ENCODE peak calls at places on chromosome 4, in seven cellular contexts. E is CD4-positive, alpha-beta T cell; S is progenitor cell of endocrine pancreas; Z is body of pancreas; A is mucosa of descending colon; C is Calu3; K is neural crest cell. V is an unnamed sample.

GRCh38 chr4:153318696-153319320 is 25.7 kb upstream of the MND1 start:
- DNase-seq in C (peak), S (no peak), E (peak), A (no peak), Z (peak), K (peak), V (no peak)

GRCh38 chr4:61555789-61556188 is 355.7 kb downstream of the ADGRL3 start:
- DNase-seq in Z (no peak), K (no peak), C (peak), S (no peak), E (no peak), A (no peak), V (no peak)

GRCh38 chr4:112287258-112287873 is 1.7 kb upstream of the TIFA start:
- DNase-seq in E (no peak), A (no peak), C (no peak), K (no peak), S (no peak), Z (no peak), V (no peak)

GRCh38 chr4:66636321-66636720 is 909.0 kb downstream of the CENPC start:
- DNase-seq in E (no peak), K (no peak), A (no peak), C (no peak), S (no peak), Z (no peak), V (no peak)

GRCh38 chr4:165748321-165748720 is 124.7 kb upstream of the TLL1 start:
- DNase-seq in K (no peak), S (no peak), Z (no peak), C (no peak), E (no peak), A (no peak), V (no peak)

GRCh38 chr4:37666625-37667071 is 19.5 kb downstream of the RELL1 start:
- DNase-seq in Z (peak), C (peak), K (no peak), E (no peak), S (no peak), A (no peak), V (peak)

GRCh38 chr4:10371869-10372471 is 85.3 kb downstream of the ZNF518B start:
- DNase-seq in S (no peak), C (no peak), A (no peak), K (no peak), Z (no peak), E (no peak), V (no peak)

GRCh38 chr4:37476256-37476655 is 209.9 kb downstream of the RELL1 start:
- DNase-seq in E (no peak), K (no peak), C (no peak), Z (no peak), A (no peak), S (no peak), V (no peak)

GRCh38 chr4:129344058-129344457 is 248.1 kb downstream of the C4orf33 start:
- DNase-seq in Z (peak), K (peak), A (no peak), C (peak), E (no peak), S (no peak), V (peak)

GRCh38 chr4:2008921-2009650 is at the start of gene NELFA:
- DNase-seq in K (peak), E (peak), Z (peak), C (peak), A (peak), S (peak), V (peak)

GRCh38 chr4:78565971-78566372 is 14.4 kb downstream of the ANXA3 start:
- DNase-seq in K (no peak), A (no peak), S (no peak), C (peak), E (no peak), Z (no peak), V (no peak)

GRCh38 chr4:185119927-185120630 is 23.0 kb upstream of the SLC25A4 start:
- DNase-seq in S (no peak), C (no peak), K (no peak), A (no peak), Z (no peak), E (no peak), V (no peak)

GRCh38 chr4:122548452-122548851 is 72.4 kb downstream of the IL21 start:
- DNase-seq in Z (no peak), A (no peak), E (no peak), S (no peak), C (no peak), K (no peak), V (no peak)

GRCh38 chr4:127685292-127685691 is 44.9 kb upstream of the SLC25A31 start:
- DNase-seq in E (no peak), Z (no peak), K (no peak), A (no peak), C (no peak), S (no peak), V (no peak)

GRCh38 chr4:110087116-110087708 is 111.2 kb downstream of the ELOVL6 start:
- DNase-seq in A (no peak), C (no peak), Z (no peak), S (no peak), E (no peak), K (no peak), V (no peak)

GRCh38 chr4:172202480-172203076 is 389.4 kb downstream of the GALNTL6 start:
- DNase-seq in Z (no peak), C (peak), A (no peak), E (no peak), K (no peak), S (no peak), V (no peak)

GRCh38 chr4:74133786-74134499 is 24.0 kb upstream of the MTHFD2L start:
- DNase-seq in Z (peak), S (peak), A (peak), C (peak), K (peak), E (peak), V (peak)

GRCh38 chr4:129062580-129062979 is 30.8 kb downstream of the SCLT1 start:
- DNase-seq in C (no peak), K (no peak), S (no peak), Z (no peak), A (no peak), E (no peak), V (no peak)

GRCh38 chr4:41718907-41719306 is 29.6 kb downstream of the PHOX2B start:
- DNase-seq in S (no peak), E (no peak), K (no peak), C (no peak), Z (no peak), A (no peak), V (no peak)

GRCh38 chr4:152290522-152290921 is 245.4 kb downstream of the FBXW7 start:
- DNase-seq in A (no peak), E (no peak), S (no peak), Z (no peak), K (no peak), C (no peak), V (no peak)

GRCh38 chr4:73544620-73545019 is 63.1 kb downstream of the AFM start:
- DNase-seq in E (no peak), A (no peak), Z (no peak), S (no peak), K (no peak), C (no peak), V (no peak)

GRCh38 chr4:67555447-67555846 is 3.1 kb upstream of the STAP1 start:
- DNase-seq in S (no peak), C (no peak), Z (no peak), A (no peak), E (no peak), K (no peak), V (no peak)

GRCh38 chr4:56681158-56681848 is at the start of gene HOPX:
- DNase-seq in K (no peak), A (no peak), C (peak), S (peak), E (no peak), Z (peak), V (no peak)

GRCh38 chr4:137664055-137664405 is 131.7 kb upstream of the PCDH18 start:
- DNase-seq in K (no peak), C (no peak), S (no peak), Z (no peak), A (no peak), E (no peak), V (no peak)

GRCh38 chr4:125642645-125643044 is 327.9 kb downstream of the FAT4 start:
- DNase-seq in Z (no peak), S (no peak), K (no peak), E (no peak), A (no peak), C (no peak), V (no peak)

DNA sequence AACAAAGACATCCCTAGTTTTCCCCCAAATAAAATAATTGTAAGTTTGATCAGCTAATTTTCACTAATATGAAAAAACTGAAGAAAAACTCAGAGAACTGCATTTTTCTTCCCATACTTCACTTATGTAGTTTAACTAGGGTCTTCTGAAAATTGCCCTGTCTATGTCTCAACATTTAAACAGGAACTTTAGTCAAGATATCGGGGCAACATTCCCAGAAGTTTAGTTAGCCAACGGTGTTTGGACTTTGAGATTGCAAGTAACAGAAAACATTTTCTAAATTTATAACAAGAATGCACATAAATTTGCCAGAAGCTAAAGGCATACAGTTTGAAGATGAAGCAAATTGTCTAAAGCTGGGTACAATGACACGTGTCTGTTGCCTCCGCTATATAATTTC is 201.1 kb downstream of the ARAP2 start:
- DNase-seq in K (no peak), A (no peak), Z (no peak), C (no peak), E (no peak), S (no peak), V (no peak)
- TF ChIP-seq CTCF in K (no peak), A (no peak), Z (no peak), C (no peak), E (no peak), S (no peak), V (no peak)

GRCh38 chr4:157043131-157043530 is 32.8 kb upstream of the GLRB start:
- DNase-seq in C (peak), A (no peak), E (no peak), S (no peak), K (no peak), Z (no peak), V (peak)
- TF ChIP-seq CTCF in C (no peak), A (no peak), E (no peak), S (no peak), K (no peak), Z (no peak), V (no peak)

GRCh38 chr4:162865102-162865501 is 301.6 kb downstream of the NAF1 start:
- DNase-seq in C (no peak), A (no peak), Z (no peak), K (no peak), E (no peak), S (no peak), V (no peak)
- TF ChIP-seq CTCF in C (no peak), A (no peak), Z (no peak), K (no peak), E (no peak), S (no peak), V (peak)

DNA sequence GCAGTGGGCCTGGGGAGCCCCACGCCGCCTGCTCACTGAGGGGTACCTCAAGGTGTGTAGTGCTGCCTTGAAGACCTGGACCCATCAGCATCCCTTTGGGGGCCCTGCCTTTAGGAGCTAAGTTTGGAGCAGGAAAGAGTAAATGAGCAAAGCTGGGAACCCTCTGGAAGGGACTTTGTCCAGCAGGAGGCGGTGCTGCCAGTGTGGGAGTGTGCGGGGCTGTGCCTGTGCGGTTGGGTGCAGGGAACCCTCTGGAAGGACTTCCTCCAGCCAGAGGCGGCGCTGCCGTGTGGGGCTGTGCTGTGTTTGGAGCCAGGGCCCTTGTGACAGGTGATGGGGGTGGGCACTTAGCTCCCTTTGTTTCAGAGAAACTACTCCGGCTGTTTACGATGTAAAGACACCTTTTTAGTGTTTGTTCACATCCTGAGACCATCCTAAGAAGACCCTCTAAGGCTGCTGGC is 25.8 kb downstream of the RGS12 start:
- DNase-seq in A (peak), C (no peak), Z (no peak), S (no peak), K (no peak), E (no peak), V (peak)
- TF ChIP-seq CTCF in A (no peak), C (no peak), Z (no peak), S (peak), K (peak), E (no peak), V (peak)

GRCh38 chr4:3136454-3136853 is 62.0 kb downstream of the HTT start:
- DNase-seq in E (no peak), A (no peak), S (no peak), K (no peak), Z (no peak), C (no peak), V (no peak)
- TF ChIP-seq CTCF in E (peak), A (no peak), S (peak), K (no peak), Z (peak), C (no peak), V (peak)

DNA sequence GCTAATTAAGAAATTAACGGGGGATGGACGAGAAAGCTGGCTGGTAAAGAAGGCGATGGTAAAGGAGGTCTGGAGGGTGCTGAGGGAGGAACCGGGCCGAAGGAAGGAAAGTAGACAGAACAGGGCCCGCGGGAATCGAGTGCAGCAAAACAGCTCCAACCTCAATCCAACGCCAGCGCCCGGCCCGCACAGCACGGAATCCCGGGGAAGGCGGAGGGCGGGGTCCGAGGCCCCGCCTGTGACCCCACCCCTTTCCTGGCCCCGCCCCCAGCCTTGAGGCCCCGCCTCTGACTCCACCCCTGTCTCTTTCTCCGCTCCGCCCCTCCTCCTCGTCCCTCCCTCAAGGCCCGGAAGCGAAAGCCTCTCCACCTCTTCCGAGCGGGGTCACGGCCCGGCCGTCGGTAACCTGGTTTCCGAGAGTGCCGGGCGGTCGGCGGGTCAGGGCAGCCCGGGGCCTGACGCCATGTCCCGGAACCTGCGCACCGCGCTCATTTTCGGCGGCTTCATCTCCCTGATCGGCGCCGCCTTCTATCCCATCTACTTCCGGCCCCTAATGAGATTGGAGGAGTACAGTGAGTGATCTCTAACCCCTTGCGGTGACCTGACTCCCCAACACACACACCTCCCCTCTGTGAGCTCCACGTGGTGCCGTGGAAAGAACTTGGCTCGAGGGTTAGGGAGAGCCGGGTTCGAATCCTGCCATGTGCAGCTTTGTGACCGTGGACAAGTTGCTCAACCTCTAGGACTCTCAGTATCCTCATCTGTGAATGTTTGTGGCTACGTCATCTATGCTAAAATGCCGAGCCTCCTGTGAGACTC is at the start of gene SMIM20:
- DNase-seq in Z (peak), S (peak), A (peak), E (peak), C (peak), K (peak), V (peak)
- TF ChIP-seq CTCF in Z (peak), S (no peak), A (no peak), E (no peak), C (no peak), K (no peak), V (no peak)

DNA sequence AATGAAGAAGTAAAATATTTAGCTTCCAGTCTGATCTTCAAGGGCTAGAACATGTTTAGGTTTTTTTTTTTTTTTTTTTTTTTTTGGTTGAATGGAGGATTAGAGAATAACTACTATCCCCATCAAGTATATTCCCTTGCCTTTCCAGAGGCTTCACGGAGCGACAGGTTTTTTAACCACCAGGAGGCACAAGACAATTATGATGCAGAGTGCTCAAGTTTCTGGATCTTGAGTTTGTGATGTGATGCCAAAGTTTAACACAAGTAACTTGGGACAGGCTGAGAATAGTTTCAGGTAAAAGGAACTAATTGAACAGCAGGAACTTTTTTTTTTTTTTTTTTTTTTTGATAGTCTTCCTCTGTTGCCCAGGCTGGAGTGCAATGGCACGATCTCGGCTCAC is 30.3 kb downstream of the CCNI start:
- DNase-seq in Z (no peak), S (no peak), E (no peak), A (no peak), K (no peak), C (no peak), V (no peak)
- TF ChIP-seq CTCF in Z (no peak), S (peak), E (no peak), A (no peak), K (peak), C (no peak), V (no peak)

DNA sequence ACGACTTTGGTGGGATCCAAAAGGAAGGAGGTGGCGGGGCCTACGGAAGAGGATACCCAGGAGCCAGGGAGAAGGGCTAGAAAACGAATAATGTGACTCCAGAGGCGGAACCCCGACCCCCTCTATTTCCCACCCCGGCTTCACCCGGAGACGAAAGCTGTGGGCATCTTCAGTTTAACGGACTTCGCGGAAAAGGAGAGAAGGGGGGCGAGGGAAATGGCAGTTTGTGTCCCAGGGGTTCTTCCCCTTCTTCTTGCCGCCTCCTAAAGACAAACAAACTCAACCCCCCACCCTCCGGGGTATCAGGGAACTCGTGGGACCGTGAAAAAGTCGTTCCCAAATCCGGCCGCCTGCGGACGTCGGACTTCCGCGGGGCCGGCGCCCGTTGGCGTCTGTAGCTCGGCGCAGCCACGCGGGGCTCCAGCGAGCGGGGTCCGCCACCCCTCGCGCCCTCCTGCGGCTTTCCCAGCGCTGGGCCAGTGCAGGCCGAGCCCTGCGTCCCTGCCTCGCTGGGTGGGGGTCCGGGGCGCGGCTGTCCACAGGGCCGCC is 3.6 kb upstream of the LEF1 start:
- DNase-seq in Z (no peak), C (no peak), E (peak), K (peak), S (peak), A (peak), V (peak)
- TF ChIP-seq CTCF in Z (no peak), C (no peak), E (peak), K (peak), S (peak), A (no peak), V (no peak)

GRCh38 chr4:26321326-26322276 is 787 bp downstream of the RBPJ start:
- DNase-seq in E (peak), S (peak), Z (peak), K (peak), C (peak), A (peak), V (peak)

GRCh38 chr4:26322349-26322748 is 1.5 kb downstream of the RBPJ start:
- DNase-seq in Z (no peak), A (no peak), E (no peak), S (no peak), K (no peak), C (no peak), V (no peak)

GRCh38 chr4:26326791-26327190 is 6.0 kb downstream of the RBPJ start:
- DNase-seq in C (no peak), E (no peak), Z (no peak), A (no peak), S (no peak), K (no peak), V (no peak)

GRCh38 chr4:26325191-26325590 is 4.4 kb downstream of the RBPJ start:
- DNase-seq in A (no peak), S (no peak), C (peak), Z (no peak), E (peak), K (no peak), V (no peak)

GRCh38 chr4:26323807-26324206 is 3.0 kb downstream of the RBPJ start:
- DNase-seq in C (no peak), K (no peak), S (no peak), E (no peak), A (no peak), Z (no peak), V (no peak)
- TF ChIP-seq CTCF in C (no peak), K (peak), S (no peak), E (no peak), A (no peak), Z (peak), V (no peak)